ENCODE peak calls at places on chromosomes 7 and 10, in six cellular contexts. One of them, this sample, is unnamed.
A peak's percentile ranks its signal among the peaks of the same experiment; 100 is the strongest.

GRCh38 chr7:46205478-46205877 is 284.4 kb upstream of the IGFBP3 start:
- DNase-seq in IMR-90: no peak
- DNase-seq in SK-N-SH: no peak
- DNase-seq in H1: no peak
- DNase-seq in HCT116: no peak
- DNase-seq in HepG2: no peak
- DNase-seq in this sample: peak; percentile 52

GRCh38 chr10:52440612-52441285 is 126.7 kb downstream of the DKK1 start:
- DNase-seq in IMR-90: no peak
- DNase-seq in SK-N-SH: no peak
- DNase-seq in H1: no peak
- DNase-seq in HCT116: no peak
- DNase-seq in HepG2: no peak
- DNase-seq in this sample: no peak

GRCh38 chr10:72315611-72316385 is 38.9 kb downstream of the DNAJB12 start:
- DNase-seq in IMR-90: peak; percentile 52
- DNase-seq in SK-N-SH: no peak
- DNase-seq in H1: no peak
- DNase-seq in HCT116: no peak
- DNase-seq in HepG2: no peak
- DNase-seq in this sample: peak; percentile 85

GRCh38 chr7:3673524-3673923 is 372.5 kb downstream of the SDK1 start:
- DNase-seq in IMR-90: peak; percentile 6
- DNase-seq in SK-N-SH: peak; percentile 27
- DNase-seq in H1: peak; percentile 25
- DNase-seq in HCT116: no peak
- DNase-seq in HepG2: peak; percentile 23
- DNase-seq in this sample: peak; percentile 19

GRCh38 chr10:99394761-99395386 is 35.5 kb downstream of the GOT1 start:
- DNase-seq in IMR-90: no peak
- DNase-seq in SK-N-SH: no peak
- DNase-seq in H1: no peak
- DNase-seq in HCT116: no peak
- DNase-seq in HepG2: no peak
- DNase-seq in this sample: no peak

GRCh38 chr7:154853063-154853726 is 149.7 kb downstream of the PAXIP1 start:
- DNase-seq in IMR-90: no peak
- DNase-seq in SK-N-SH: no peak
- DNase-seq in H1: no peak
- DNase-seq in HCT116: no peak
- DNase-seq in HepG2: no peak
- DNase-seq in this sample: no peak

GRCh38 chr10:97053285-97053684 is 132.5 kb downstream of the SLIT1 start:
- DNase-seq in IMR-90: no peak
- DNase-seq in SK-N-SH: peak; percentile 60
- DNase-seq in H1: no peak
- DNase-seq in HCT116: no peak
- DNase-seq in HepG2: no peak
- DNase-seq in this sample: no peak

GRCh38 chr10:75762436-75762802 is 331.0 kb downstream of the LRMDA start:
- DNase-seq in IMR-90: no peak
- DNase-seq in SK-N-SH: no peak
- DNase-seq in H1: no peak
- DNase-seq in HCT116: no peak
- DNase-seq in HepG2: no peak
- DNase-seq in this sample: no peak

GRCh38 chr10:122710576-122710975 is 10.9 kb upstream of the C10orf120 start:
- DNase-seq in IMR-90: no peak
- DNase-seq in SK-N-SH: no peak
- DNase-seq in H1: no peak
- DNase-seq in HCT116: no peak
- DNase-seq in HepG2: no peak
- DNase-seq in this sample: no peak

GRCh38 chr7:87075671-87076404 is 16.4 kb upstream of the ELAPOR2 start:
- DNase-seq in IMR-90: no peak
- DNase-seq in SK-N-SH: no peak
- DNase-seq in H1: no peak
- DNase-seq in HCT116: no peak
- DNase-seq in HepG2: no peak
- DNase-seq in this sample: no peak

GRCh38 chr7:39507866-39508551 is 58.2 kb upstream of the YAE1 start:
- DNase-seq in IMR-90: no peak
- DNase-seq in SK-N-SH: no peak
- DNase-seq in H1: no peak
- DNase-seq in HCT116: no peak
- DNase-seq in HepG2: no peak
- DNase-seq in this sample: no peak

GRCh38 chr10:89158446-89158845 is 48.7 kb downstream of the CH25H start:
- DNase-seq in IMR-90: peak; percentile 31
- DNase-seq in SK-N-SH: no peak
- DNase-seq in H1: no peak
- DNase-seq in HCT116: no peak
- DNase-seq in HepG2: no peak
- DNase-seq in this sample: no peak

GRCh38 chr7:132783824-132784223 is 207.6 kb upstream of the PLXNA4 start:
- DNase-seq in IMR-90: peak; percentile 89
- DNase-seq in SK-N-SH: no peak
- DNase-seq in H1: peak; percentile 19
- DNase-seq in HCT116: peak; percentile 58
- DNase-seq in HepG2: no peak
- DNase-seq in this sample: peak; percentile 82

GRCh38 chr10:22599048-22599561 is 115.3 kb downstream of the PIP4K2A start:
- DNase-seq in IMR-90: peak; percentile 88
- DNase-seq in SK-N-SH: no peak
- DNase-seq in H1: no peak
- DNase-seq in HCT116: no peak
- DNase-seq in HepG2: no peak
- DNase-seq in this sample: peak; percentile 25

GRCh38 chr7:121369462-121369861 is 26.6 kb downstream of the FAM3C start:
- DNase-seq in IMR-90: peak; percentile 51
- DNase-seq in SK-N-SH: no peak
- DNase-seq in H1: no peak
- DNase-seq in HCT116: no peak
- DNase-seq in HepG2: peak; percentile 2
- DNase-seq in this sample: no peak

GRCh38 chr10:77522268-77522809 is 115.3 kb downstream of the KCNMA1 start:
- DNase-seq in IMR-90: no peak
- DNase-seq in SK-N-SH: no peak
- DNase-seq in H1: no peak
- DNase-seq in HCT116: no peak
- DNase-seq in HepG2: no peak
- DNase-seq in this sample: no peak

GRCh38 chr7:55021951-55022617 is 3.3 kb downstream of the EGFR start:
- DNase-seq in IMR-90: no peak
- DNase-seq in SK-N-SH: no peak
- DNase-seq in H1: no peak
- DNase-seq in HCT116: no peak
- DNase-seq in HepG2: no peak
- DNase-seq in this sample: no peak

GRCh38 chr10:104096692-104097091 is 11.0 kb upstream of the COL17A1 start:
- DNase-seq in IMR-90: no peak
- DNase-seq in SK-N-SH: no peak
- DNase-seq in H1: no peak
- DNase-seq in HCT116: no peak
- DNase-seq in HepG2: no peak
- DNase-seq in this sample: no peak

GRCh38 chr10:73653701-73654100 is 2.1 kb downstream of the SYNPO2L start:
- DNase-seq in IMR-90: peak; percentile 60
- DNase-seq in SK-N-SH: no peak
- DNase-seq in H1: no peak
- DNase-seq in HCT116: no peak
- DNase-seq in HepG2: peak; percentile 61
- DNase-seq in this sample: peak; percentile 40

GRCh38 chr10:98289802-98290209 is 21.8 kb upstream of the LOXL4 start:
- DNase-seq in IMR-90: no peak
- DNase-seq in SK-N-SH: no peak
- DNase-seq in H1: no peak
- DNase-seq in HCT116: no peak
- DNase-seq in HepG2: no peak
- DNase-seq in this sample: no peak

GRCh38 chr7:82481499-82482097 is 38.0 kb upstream of the CACNA2D1 start:
- DNase-seq in IMR-90: peak; percentile 43
- DNase-seq in SK-N-SH: peak; percentile 50
- DNase-seq in H1: no peak
- DNase-seq in HCT116: peak; percentile 12
- DNase-seq in HepG2: peak; percentile 2
- DNase-seq in this sample: peak; percentile 29

GRCh38 chr10:13637303-13637856 is 50.6 kb downstream of the PRPF18 start:
- DNase-seq in IMR-90: no peak
- DNase-seq in SK-N-SH: no peak
- DNase-seq in H1: no peak
- DNase-seq in HCT116: no peak
- DNase-seq in HepG2: no peak
- DNase-seq in this sample: no peak

GRCh38 chr10:13634207-13634606 is 47.4 kb downstream of the PRPF18 start:
- DNase-seq in IMR-90: no peak
- DNase-seq in SK-N-SH: no peak
- DNase-seq in H1: no peak
- DNase-seq in HCT116: no peak
- DNase-seq in HepG2: no peak
- DNase-seq in this sample: no peak

GRCh38 chr10:13636776-13637175 is 50.0 kb downstream of the PRPF18 start:
- DNase-seq in IMR-90: peak; percentile 55
- DNase-seq in SK-N-SH: no peak
- DNase-seq in H1: no peak
- DNase-seq in HCT116: no peak
- DNase-seq in HepG2: no peak
- DNase-seq in this sample: no peak

GRCh38 chr10:13633689-13634088 is 46.9 kb downstream of the PRPF18 start:
- DNase-seq in IMR-90: peak; percentile 69
- DNase-seq in SK-N-SH: peak; percentile 62
- DNase-seq in H1: no peak
- DNase-seq in HCT116: no peak
- DNase-seq in HepG2: no peak
- DNase-seq in this sample: no peak

DNA sequence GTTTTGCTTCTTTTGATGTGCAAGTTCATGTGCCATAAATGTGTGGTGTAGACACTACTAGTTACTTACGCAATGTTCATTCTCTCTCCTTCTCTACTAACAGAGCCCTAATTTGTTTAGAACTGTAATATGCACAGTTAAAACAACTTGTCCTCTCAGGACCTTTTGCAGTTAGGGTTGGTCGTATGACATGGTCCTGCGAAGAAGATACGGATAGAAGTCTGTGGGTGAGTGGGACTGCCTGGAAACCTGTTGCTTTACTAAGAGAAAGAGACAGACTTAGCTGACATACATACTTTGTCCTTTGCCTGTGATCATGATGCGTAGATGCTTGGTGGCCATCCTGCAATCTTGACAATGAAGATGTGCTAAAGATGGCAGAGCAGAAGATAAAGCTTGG is 51.1 kb downstream of the PRPF18 start:
- DNase-seq in IMR-90: no peak
- DNase-seq in SK-N-SH: no peak
- DNase-seq in H1: no peak
- DNase-seq in HCT116: no peak
- DNase-seq in HepG2: no peak
- DNase-seq in this sample: no peak
- H3K9me3 ChIP-seq in IMR-90: peaks cover 13% of the 10 kb centered on the region
- H3K9me3 ChIP-seq in SK-N-SH: no peaks in the 10 kb centered on the region
- H3K9me3 ChIP-seq in H1: peaks cover 17% of the 10 kb centered on the region
- H3K9me3 ChIP-seq in HCT116: peaks cover 3% of the 10 kb centered on the region
- H3K9me3 ChIP-seq in HepG2: peaks cover 15% of the 10 kb centered on the region
- H3K9me3 ChIP-seq in this sample: peaks cover 19% of the 10 kb centered on the region

DNA sequence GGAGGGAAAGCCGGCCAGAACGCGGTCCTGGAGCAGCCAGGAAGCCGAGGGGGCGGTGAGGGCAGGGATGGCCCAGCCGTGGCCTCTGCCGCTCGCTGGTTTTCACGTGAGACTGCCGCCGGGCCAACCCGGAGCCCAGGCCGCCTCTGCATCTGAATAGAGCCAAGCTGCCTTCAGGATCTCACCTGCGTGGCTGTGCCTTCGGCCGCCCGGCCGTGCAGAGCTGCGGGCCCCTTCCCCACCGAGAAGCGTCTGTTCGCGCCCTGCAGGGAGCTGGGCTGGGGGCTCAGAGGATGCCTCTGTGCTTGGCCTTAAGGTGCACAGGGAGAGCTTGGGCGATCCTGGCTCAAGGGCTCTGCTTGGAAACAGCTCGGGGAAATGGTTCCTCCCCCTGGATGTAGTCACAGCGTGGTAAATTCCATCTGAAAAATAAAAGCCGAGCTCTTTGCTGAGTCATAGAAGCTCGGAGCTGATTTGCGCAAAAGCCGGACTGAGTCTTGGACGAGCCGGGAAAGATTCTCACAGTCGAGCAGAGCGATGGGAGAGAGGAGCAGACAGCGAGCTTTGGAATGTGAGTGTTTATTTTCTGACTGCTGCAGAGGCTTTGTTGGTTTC is at the start of gene JAKMIP3:
- DNase-seq in IMR-90: peak; percentile 96
- DNase-seq in SK-N-SH: no peak
- DNase-seq in H1: no peak
- DNase-seq in HCT116: no peak
- DNase-seq in HepG2: peak; percentile 72
- DNase-seq in this sample: peak; percentile 82
- TF ChIP-seq RAD21 in IMR-90: no peak
- TF ChIP-seq RAD21 in SK-N-SH: no peak
- TF ChIP-seq RAD21 in H1: no peak
- TF ChIP-seq RAD21 in HCT116: no peak
- TF ChIP-seq RAD21 in HepG2: no peak
- TF ChIP-seq RAD21 in this sample: no peak

DNA sequence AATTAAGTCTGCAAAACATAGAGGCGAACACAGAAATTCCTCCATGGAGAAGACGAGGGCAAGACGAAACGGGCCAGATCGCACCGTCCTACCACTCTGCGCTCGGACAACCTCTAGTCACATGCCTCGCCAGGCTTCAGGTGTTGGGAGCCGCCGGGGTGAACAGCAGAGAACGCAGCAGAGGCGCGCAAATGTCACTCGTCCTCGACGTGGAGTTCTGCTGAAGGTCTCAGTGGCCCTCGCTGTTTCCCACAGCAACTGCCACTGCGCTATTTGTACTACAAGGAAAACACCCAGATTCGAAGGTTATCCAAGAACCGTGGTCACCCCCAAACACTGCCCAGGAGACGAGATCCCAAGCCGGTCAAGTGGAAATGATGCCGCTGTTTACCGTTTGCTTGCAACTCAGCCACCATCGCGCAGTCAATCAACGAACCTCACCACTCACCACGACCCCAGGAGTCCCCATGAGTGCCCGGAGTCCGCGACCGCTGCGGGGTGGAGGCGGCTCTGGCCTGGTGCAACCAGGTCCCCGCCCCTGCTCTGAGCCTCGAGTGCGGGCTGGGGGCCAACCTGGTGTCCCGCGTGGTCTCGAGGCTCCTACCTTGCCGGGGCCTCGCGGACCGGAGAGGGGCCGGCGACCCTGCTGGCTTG is 9.1 kb downstream of the CTBP2 start:
- DNase-seq in IMR-90: no peak
- DNase-seq in SK-N-SH: no peak
- DNase-seq in H1: no peak
- DNase-seq in HCT116: no peak
- DNase-seq in HepG2: no peak
- DNase-seq in this sample: no peak
- H3K4me1 ChIP-seq in IMR-90: peaks cover 52% of the 10 kb centered on the region
- H3K4me1 ChIP-seq in SK-N-SH: peaks cover 36% of the 10 kb centered on the region
- H3K4me1 ChIP-seq in H1: peaks cover 60% of the 10 kb centered on the region
- H3K4me1 ChIP-seq in HCT116: peaks cover 98% of the 10 kb centered on the region
- H3K4me1 ChIP-seq in HepG2: no peaks in the 10 kb centered on the region
- H3K4me1 ChIP-seq in this sample: peaks cover 73% of the 10 kb centered on the region

GRCh38 chr7:118511146-118511545 is 286.6 kb downstream of the ANKRD7 start:
- DNase-seq in IMR-90: no peak
- DNase-seq in SK-N-SH: no peak
- DNase-seq in H1: no peak
- DNase-seq in HCT116: no peak
- DNase-seq in HepG2: no peak
- DNase-seq in this sample: no peak
- H3K9me3 ChIP-seq in IMR-90: no peaks in the 10 kb centered on the region
- H3K9me3 ChIP-seq in SK-N-SH: no peaks in the 10 kb centered on the region
- H3K9me3 ChIP-seq in H1: no peaks in the 10 kb centered on the region
- H3K9me3 ChIP-seq in HCT116: no peaks in the 10 kb centered on the region
- H3K9me3 ChIP-seq in HepG2: no peaks in the 10 kb centered on the region
- H3K9me3 ChIP-seq in this sample: no peaks in the 10 kb centered on the region

GRCh38 chr7:15308831-15309230 is 253.0 kb downstream of the AGMO start:
- DNase-seq in IMR-90: no peak
- DNase-seq in SK-N-SH: no peak
- DNase-seq in H1: no peak
- DNase-seq in HCT116: no peak
- DNase-seq in HepG2: no peak
- DNase-seq in this sample: no peak
- TF ChIP-seq RAD21 in IMR-90: no peak
- TF ChIP-seq RAD21 in SK-N-SH: no peak
- TF ChIP-seq RAD21 in H1: no peak
- TF ChIP-seq RAD21 in HCT116: no peak
- TF ChIP-seq RAD21 in HepG2: no peak
- TF ChIP-seq RAD21 in this sample: no peak

This sample was measured in A549.